ENCODE peak calls at places on chromosomes 5 and 9, in five cellular contexts. B is T-cell; O is NCI-H2029 treated with DMSO at 0.1 percent for 48 hours; C is dorsolateral prefrontal cortex; H is stimulated activated CD4-positive, alpha-beta T cell treated with anti-CD3 and anti-CD28 coated beads, Interleukin-12 subunit alpha, Interleukin-12 subunit beta, amount 100 ng/mL, for 4 hours. A is an unnamed sample.

GRCh38 chr5:148909001-148909400 is 82.6 kb downstream of the ADRB2 start:
- DNase-seq in H (no peak), C (no peak), B (no peak), O (no peak), A (no peak)

GRCh38 chr5:113678924-113679575 is 165.6 kb downstream of the YTHDC2 start:
- DNase-seq in C (no peak), H (no peak), O (no peak), B (no peak), A (no peak)

GRCh38 chr5:108747111-108748009 is at the start of gene FER:
- DNase-seq in O (no peak), C (no peak), H (peak), B (no peak), A (no peak)

GRCh38 chr9:114906922-114907571 is 23.3 kb downstream of the TNFSF8 start:
- DNase-seq in B (peak), H (no peak), C (no peak), O (peak), A (no peak)

GRCh38 chr5:113193311-113193978 is 216.8 kb downstream of the DCP2 start:
- DNase-seq in C (no peak), H (no peak), B (no peak), O (no peak), A (no peak)

GRCh38 chr9:106954974-106955850 is 92.2 kb downstream of the ZNF462 start:
- DNase-seq in B (no peak), H (no peak), O (peak), C (no peak), A (no peak)

GRCh38 chr9:133477461-133477860 is 1.4 kb downstream of the SLC2A6 start:
- DNase-seq in H (no peak), O (no peak), C (no peak), B (no peak), A (no peak)

GRCh38 chr5:105754056-105754455 is 1916.7 kb downstream of the EFNA5 start:
- DNase-seq in O (no peak), B (no peak), C (no peak), H (no peak), A (no peak)

GRCh38 chr5:112068593-112068992 is 311.6 kb upstream of the NREP start:
- DNase-seq in O (no peak), B (no peak), H (no peak), C (no peak), A (no peak)